ENCODE peak calls at places on chromosomes 5 and 9, in nine cellular contexts. One of them, this sample, is unnamed.

GRCh38 chr5:111680737-111681413 is 76.1 kb downstream of the NREP start:
- DNase-seq in epithelial cell of esophagus: peak; percentile 97
- DNase-seq in fibroblast of the conjunctiva: peak; percentile 95
- DNase-seq in NCI-H2029: no peak
- DNase-seq in fibroblast of pulmonary artery: peak; percentile 98
- DNase-seq in tibial nerve: peak; percentile 81
- DNase-seq in epithelial cell of prostate: peak; percentile 72
- DNase-seq in WTC11: no peak
- DNase-seq in COR-L47: peak; percentile 60
- DNase-seq in this sample: peak; percentile 96

GRCh38 chr5:172418847-172419810 is 35.2 kb downstream of the SH3PXD2B start:
- DNase-seq in epithelial cell of esophagus: peak; percentile 96
- DNase-seq in fibroblast of the conjunctiva: peak; percentile 80
- DNase-seq in NCI-H2029: no peak
- DNase-seq in fibroblast of pulmonary artery: no peak
- DNase-seq in tibial nerve: peak; percentile 72
- DNase-seq in epithelial cell of prostate: no peak
- DNase-seq in WTC11: no peak
- DNase-seq in COR-L47: no peak
- DNase-seq in this sample: peak; percentile 90

GRCh38 chr9:129609486-129610192 is 11.3 kb downstream of the C9orf50 start:
- DNase-seq in epithelial cell of esophagus: no peak
- DNase-seq in fibroblast of the conjunctiva: no peak
- DNase-seq in NCI-H2029: no peak
- DNase-seq in fibroblast of pulmonary artery: peak; percentile 42
- DNase-seq in tibial nerve: peak; percentile 47
- DNase-seq in epithelial cell of prostate: no peak
- DNase-seq in WTC11: no peak
- DNase-seq in COR-L47: no peak
- DNase-seq in this sample: peak; percentile 9

GRCh38 chr5:171700331-171700935 is 85.2 kb upstream of the SMIM23 start:
- DNase-seq in epithelial cell of esophagus: no peak
- DNase-seq in fibroblast of the conjunctiva: peak; percentile 20
- DNase-seq in NCI-H2029: no peak
- DNase-seq in fibroblast of pulmonary artery: no peak
- DNase-seq in tibial nerve: no peak
- DNase-seq in epithelial cell of prostate: no peak
- DNase-seq in WTC11: no peak
- DNase-seq in COR-L47: no peak
- DNase-seq in this sample: no peak

GRCh38 chr5:170330568-170331054 is 33.0 kb upstream of the LCP2 start:
- DNase-seq in epithelial cell of esophagus: no peak
- DNase-seq in fibroblast of the conjunctiva: no peak
- DNase-seq in NCI-H2029: no peak
- DNase-seq in fibroblast of pulmonary artery: no peak
- DNase-seq in tibial nerve: no peak
- DNase-seq in epithelial cell of prostate: no peak
- DNase-seq in WTC11: no peak
- DNase-seq in COR-L47: no peak
- DNase-seq in this sample: no peak

GRCh38 chr9:18909140-18910018 is 123.6 kb downstream of the SAXO1 start:
- DNase-seq in epithelial cell of esophagus: no peak
- DNase-seq in fibroblast of the conjunctiva: no peak
- DNase-seq in NCI-H2029: no peak
- DNase-seq in fibroblast of pulmonary artery: no peak
- DNase-seq in tibial nerve: no peak
- DNase-seq in epithelial cell of prostate: no peak
- DNase-seq in WTC11: no peak
- DNase-seq in COR-L47: no peak
- DNase-seq in this sample: no peak

GRCh38 chr9:88738708-88739107 is 203.7 kb downstream of the NXNL2 start:
- DNase-seq in epithelial cell of esophagus: no peak
- DNase-seq in fibroblast of the conjunctiva: peak; percentile 86
- DNase-seq in NCI-H2029: no peak
- DNase-seq in fibroblast of pulmonary artery: peak; percentile 34
- DNase-seq in tibial nerve: no peak
- DNase-seq in epithelial cell of prostate: no peak
- DNase-seq in WTC11: no peak
- DNase-seq in COR-L47: no peak
- DNase-seq in this sample: no peak

GRCh38 chr5:106269252-106269843 is 1401.4 kb downstream of the EFNA5 start:
- DNase-seq in epithelial cell of esophagus: peak; percentile 57
- DNase-seq in fibroblast of the conjunctiva: peak; percentile 20
- DNase-seq in NCI-H2029: no peak
- DNase-seq in fibroblast of pulmonary artery: peak; percentile 55
- DNase-seq in tibial nerve: no peak
- DNase-seq in epithelial cell of prostate: no peak
- DNase-seq in WTC11: no peak
- DNase-seq in COR-L47: no peak
- DNase-seq in this sample: peak; percentile 58

GRCh38 chr5:25459082-25459481 is 814.3 kb upstream of the CDH10 start:
- DNase-seq in epithelial cell of esophagus: no peak
- DNase-seq in fibroblast of the conjunctiva: no peak
- DNase-seq in NCI-H2029: no peak
- DNase-seq in fibroblast of pulmonary artery: no peak
- DNase-seq in tibial nerve: no peak
- DNase-seq in epithelial cell of prostate: no peak
- DNase-seq in WTC11: no peak
- DNase-seq in COR-L47: no peak
- DNase-seq in this sample: no peak

GRCh38 chr5:80957031-80957761 is 3.0 kb upstream of the RASGRF2 start:
- DNase-seq in epithelial cell of esophagus: peak; percentile 19
- DNase-seq in fibroblast of the conjunctiva: no peak
- DNase-seq in NCI-H2029: peak; percentile 96
- DNase-seq in fibroblast of pulmonary artery: no peak
- DNase-seq in tibial nerve: no peak
- DNase-seq in epithelial cell of prostate: no peak
- DNase-seq in WTC11: no peak
- DNase-seq in COR-L47: peak; percentile 93
- DNase-seq in this sample: no peak

GRCh38 chr5:151886741-151887261 is 37.9 kb downstream of the GLRA1 start:
- DNase-seq in epithelial cell of esophagus: no peak
- DNase-seq in fibroblast of the conjunctiva: no peak
- DNase-seq in NCI-H2029: no peak
- DNase-seq in fibroblast of pulmonary artery: no peak
- DNase-seq in tibial nerve: no peak
- DNase-seq in epithelial cell of prostate: no peak
- DNase-seq in WTC11: no peak
- DNase-seq in COR-L47: no peak
- DNase-seq in this sample: peak; percentile 5

GRCh38 chr5:33817301-33817700 is 74.5 kb downstream of the ADAMTS12 start:
- DNase-seq in epithelial cell of esophagus: no peak
- DNase-seq in fibroblast of the conjunctiva: no peak
- DNase-seq in NCI-H2029: no peak
- DNase-seq in fibroblast of pulmonary artery: no peak
- DNase-seq in tibial nerve: no peak
- DNase-seq in epithelial cell of prostate: no peak
- DNase-seq in WTC11: no peak
- DNase-seq in COR-L47: no peak
- DNase-seq in this sample: no peak

GRCh38 chr9:77131411-77131810 is 45.9 kb upstream of the VPS13A start:
- DNase-seq in epithelial cell of esophagus: no peak
- DNase-seq in fibroblast of the conjunctiva: no peak
- DNase-seq in NCI-H2029: no peak
- DNase-seq in fibroblast of pulmonary artery: no peak
- DNase-seq in tibial nerve: no peak
- DNase-seq in epithelial cell of prostate: no peak
- DNase-seq in WTC11: no peak
- DNase-seq in COR-L47: no peak
- DNase-seq in this sample: no peak

GRCh38 chr9:117409321-117409720 is 5.5 kb downstream of the ASTN2 start:
- DNase-seq in epithelial cell of esophagus: no peak
- DNase-seq in fibroblast of the conjunctiva: no peak
- DNase-seq in NCI-H2029: no peak
- DNase-seq in fibroblast of pulmonary artery: no peak
- DNase-seq in tibial nerve: no peak
- DNase-seq in epithelial cell of prostate: no peak
- DNase-seq in WTC11: no peak
- DNase-seq in COR-L47: no peak
- DNase-seq in this sample: no peak

GRCh38 chr5:95927927-95928723 is 33.5 kb downstream of the ELL2 start:
- DNase-seq in epithelial cell of esophagus: no peak
- DNase-seq in fibroblast of the conjunctiva: no peak
- DNase-seq in NCI-H2029: no peak
- DNase-seq in fibroblast of pulmonary artery: no peak
- DNase-seq in tibial nerve: no peak
- DNase-seq in epithelial cell of prostate: no peak
- DNase-seq in WTC11: no peak
- DNase-seq in COR-L47: no peak
- DNase-seq in this sample: no peak

GRCh38 chr5:170691623-170692022 is 91.9 kb upstream of the GABRP start:
- DNase-seq in epithelial cell of esophagus: no peak
- DNase-seq in fibroblast of the conjunctiva: no peak
- DNase-seq in NCI-H2029: no peak
- DNase-seq in fibroblast of pulmonary artery: no peak
- DNase-seq in tibial nerve: no peak
- DNase-seq in epithelial cell of prostate: no peak
- DNase-seq in WTC11: peak; percentile 73
- DNase-seq in COR-L47: no peak
- DNase-seq in this sample: no peak

GRCh38 chr5:14406554-14406849 is 175.1 kb upstream of the OTULINL start:
- DNase-seq in epithelial cell of esophagus: peak; percentile 91
- DNase-seq in fibroblast of the conjunctiva: no peak
- DNase-seq in NCI-H2029: no peak
- DNase-seq in fibroblast of pulmonary artery: peak; percentile 87
- DNase-seq in tibial nerve: no peak
- DNase-seq in epithelial cell of prostate: peak; percentile 68
- DNase-seq in WTC11: no peak
- DNase-seq in COR-L47: no peak
- DNase-seq in this sample: peak; percentile 97

GRCh38 chr5:99004960-99005359 is 76.2 kb upstream of the CHD1 start:
- DNase-seq in epithelial cell of esophagus: peak; percentile 56
- DNase-seq in fibroblast of the conjunctiva: no peak
- DNase-seq in NCI-H2029: no peak
- DNase-seq in fibroblast of pulmonary artery: no peak
- DNase-seq in tibial nerve: no peak
- DNase-seq in epithelial cell of prostate: no peak
- DNase-seq in WTC11: no peak
- DNase-seq in COR-L47: no peak
- DNase-seq in this sample: peak; percentile 44